ENCODE peak calls at places on chromosomes 1 and 21, in five cellular contexts. C, J, L, O and X are unnamed samples.

GRCh38 chr1:34763142-34763781 is 3.7 kb downstream of the GJB4 start:
- DNase-seq in C (no peak), J (no peak), L (no peak), O (peak), X (no peak)

GRCh38 chr1:236377832-236378535 is 16.1 kb upstream of the EDARADD start:
- DNase-seq in C (no peak), J (no peak), L (no peak), O (no peak), X (no peak)

GRCh38 chr1:167720965-167721616 is 691 bp upstream of the MPZL1 start:
- DNase-seq in C (no peak), J (peak), L (no peak), O (peak), X (peak)

GRCh38 chr1:63063367-63063766 is 259.0 kb upstream of the FOXD3 start:
- DNase-seq in C (no peak), J (no peak), L (no peak), O (peak), X (peak)

GRCh38 chr1:73813726-73814125 is 384.2 kb downstream of the LRRIQ3 start:
- DNase-seq in C (no peak), J (no peak), L (no peak), O (no peak), X (no peak)

GRCh38 chr1:63262148-63262770 is 60.1 kb upstream of the FOXD3 start:
- DNase-seq in C (no peak), J (no peak), L (no peak), O (no peak), X (no peak)

GRCh38 chr1:81703352-81703735 is 97.4 kb upstream of the ADGRL2 start:
- DNase-seq in C (no peak), J (no peak), L (no peak), O (no peak), X (no peak)

GRCh38 chr1:194535369-194535768 is 1349.0 kb upstream of the B3GALT2 start:
- DNase-seq in C (no peak), J (peak), L (peak), O (peak), X (no peak)

GRCh38 chr21:42218836-42219605 is at the start of gene ABCG1:
- DNase-seq in C (peak), J (no peak), L (no peak), O (peak), X (peak)

GRCh38 chr1:40267767-40268187 is 9.7 kb downstream of the ZMPSTE24 start:
- DNase-seq in C (no peak), J (no peak), L (no peak), O (no peak), X (no peak)

GRCh38 chr1:116254776-116255175 is 118.3 kb upstream of the ATP1A1 start:
- DNase-seq in C (no peak), J (no peak), L (no peak), O (no peak), X (no peak)

GRCh38 chr1:202806845-202807366 is 1.3 kb downstream of the KDM5B start:
- DNase-seq in C (no peak), J (peak), L (no peak), O (peak), X (no peak)

GRCh38 chr1:8846263-8846662 is 28.8 kb upstream of the RERE start:
- DNase-seq in C (peak), J (no peak), L (no peak), O (no peak), X (no peak)

GRCh38 chr21:43278359-43278758 is 109.6 kb downstream of the CRYAA start:
- DNase-seq in C (no peak), J (no peak), L (no peak), O (no peak), X (no peak)

GRCh38 chr1:178931843-178932551 is 61.1 kb upstream of the ANGPTL1 start:
- DNase-seq in C (no peak), J (peak), L (no peak), O (peak), X (peak)

GRCh38 chr1:6197746-6198427 is 1.5 kb downstream of the RPL22 start:
- DNase-seq in C (no peak), J (no peak), L (no peak), O (no peak), X (no peak)

GRCh38 chr1:199616947-199617346 is 410.6 kb upstream of the NR5A2 start:
- DNase-seq in C (no peak), J (no peak), L (no peak), O (no peak), X (no peak)

GRCh38 chr1:110148961-110149360 is 1.3 kb upstream of the SLC6A17 start:
- DNase-seq in C (peak), J (peak), L (no peak), O (no peak), X (peak)

GRCh38 chr21:43790053-43790524 is 712 bp downstream of the RRP1 start:
- DNase-seq in C (no peak), J (no peak), L (no peak), O (no peak), X (no peak)

GRCh38 chr1:231193710-231194340 is 32.0 kb downstream of the TRIM67 start:
- DNase-seq in C (peak), J (no peak), L (no peak), O (no peak), X (no peak)

GRCh38 chr1:1020000-1020404 is at the start of gene AGRN:
- DNase-seq in C (no peak), J (no peak), L (peak), O (peak), X (no peak)

GRCh38 chr1:218837051-218837450 is 336.6 kb upstream of the LYPLAL1 start:
- DNase-seq in C (no peak), J (no peak), L (no peak), O (no peak), X (no peak)

GRCh38 chr1:38578444-38578951 is 281.1 kb downstream of the RRAGC start:
- DNase-seq in C (no peak), J (no peak), L (no peak), O (peak), X (no peak)

GRCh38 chr21:42093991-42094417 is 22.9 kb downstream of the UMODL1 start:
- DNase-seq in C (peak), J (no peak), L (no peak), O (no peak), X (no peak)

GRCh38 chr1:164728719-164729118 is 169.7 kb downstream of the PBX1 start:
- DNase-seq in C (no peak), J (peak), L (no peak), O (no peak), X (no peak)

GRCh38 chr1:79966438-79966837 is 959.9 kb upstream of the ADGRL4 start:
- DNase-seq in C (no peak), J (no peak), L (no peak), O (no peak), X (no peak)

GRCh38 chr1:47796626-47797025 is 200.6 kb downstream of the TRABD2B start:
- DNase-seq in C (no peak), J (no peak), L (no peak), O (no peak), X (no peak)

GRCh38 chr1:44239961-44240371 is 26.7 kb downstream of the DMAP1 start:
- DNase-seq in C (no peak), J (no peak), L (no peak), O (peak), X (no peak)